ENCODE peak calls at places on chromosomes 13 and 19, in eight cellular contexts. L, J, G, V, C, Q, S and P are unnamed samples.
A peak's percentile ranks its signal among the peaks of the same experiment; 100 is the strongest.

GRCh38 chr13:48138270-48138669 is 43.4 kb upstream of the MED4 start:
- DNase-seq in V (no peak), G (no peak), J (no peak), S (no peak), L (no peak), C (no peak), Q (no peak), P (no peak)

GRCh38 chr19:7850429-7850819 is 20.4 kb downstream of the EVI5L start:
- DNase-seq in V (no peak), S (no peak), J (no peak), L (no peak), C (no peak), G (peak; percentile 53), Q (no peak), P (no peak)

GRCh38 chr19:35959040-35959967 is 23.1 kb downstream of the LRFN3 start:
- DNase-seq in J (no peak), C (peak; percentile 60), G (no peak), Q (no peak), L (no peak), V (no peak), S (peak; percentile 51), P (peak; percentile 27)

GRCh38 chr19:10523135-10523636 is 5.9 kb upstream of the S1PR5 start:
- DNase-seq in L (no peak), Q (no peak), C (no peak), V (no peak), J (no peak), G (no peak), S (no peak), P (no peak)

GRCh38 chr13:51330741-51331140 is 8.8 kb upstream of the SERPINE3 start:
- DNase-seq in J (peak; percentile 87), S (no peak), V (no peak), L (peak; percentile 73), Q (peak; percentile 40), C (no peak), G (no peak), P (no peak)

GRCh38 chr13:106612688-106613087 is 44.8 kb upstream of the ARGLU1 start:
- DNase-seq in V (peak; percentile 68), Q (no peak), L (peak; percentile 88), S (peak; percentile 66), J (peak; percentile 11), C (no peak), G (peak; percentile 78), P (no peak)

GRCh38 chr13:66520511-66521390 is 709.4 kb downstream of the PCDH9 start:
- DNase-seq in Q (no peak), S (no peak), C (no peak), V (no peak), J (no peak), G (no peak), L (no peak), P (no peak)

GRCh38 chr13:43325636-43326035 is 302.2 kb downstream of the DNAJC15 start:
- DNase-seq in L (no peak), C (no peak), G (no peak), Q (no peak), J (no peak), V (no peak), S (no peak), P (no peak)

GRCh38 chr19:47497073-47497766 is 13.2 kb upstream of the KPTN start:
- DNase-seq in S (no peak), C (no peak), G (no peak), V (peak; percentile 89), J (no peak), Q (no peak), L (no peak), P (no peak)

GRCh38 chr13:43397110-43397509 is 373.7 kb downstream of the DNAJC15 start:
- DNase-seq in S (no peak), G (no peak), Q (peak; percentile 11), J (no peak), V (no peak), C (no peak), L (peak; percentile 9), P (no peak)

GRCh38 chr13:51629711-51630575 is 45.7 kb downstream of the WDFY2 start:
- DNase-seq in Q (no peak), L (no peak), J (no peak), S (no peak), C (no peak), G (no peak), V (no peak), P (no peak)

GRCh38 chr13:57018915-57019314 is 121.8 kb upstream of the PRR20A start:
- DNase-seq in L (no peak), C (no peak), G (no peak), Q (no peak), J (no peak), S (no peak), V (no peak), P (no peak)

GRCh38 chr13:45325806-45326205 is 15.2 kb downstream of the TPT1 start:
- DNase-seq in Q (no peak), J (peak; percentile 64), V (peak; percentile 86), G (no peak), L (peak; percentile 84), S (peak; percentile 65), C (no peak), P (no peak)

GRCh38 chr13:110416131-110416584 is 109.1 kb downstream of the COL4A2 start:
- DNase-seq in Q (no peak), L (peak; percentile 50), C (no peak), S (no peak), J (no peak), G (no peak), V (peak; percentile 59), P (no peak)

GRCh38 chr13:97600438-97601080 is 166.6 kb downstream of the RAP2A start:
- DNase-seq in V (no peak), Q (peak; percentile 33), L (peak; percentile 90), J (peak; percentile 55), S (no peak), G (no peak), C (no peak), P (no peak)

GRCh38 chr19:23395041-23395721 is at the start of gene ZNF91:
- DNase-seq in V (peak; percentile 98), S (peak; percentile 94), J (peak; percentile 98), G (peak; percentile 90), L (peak; percentile 97), Q (peak; percentile 93), C (peak; percentile 76), P (peak; percentile 95)

GRCh38 chr19:47618771-47619170 is 9.8 kb downstream of the BICRA start:
- DNase-seq in C (no peak), S (peak; percentile 83), V (peak; percentile 91), Q (no peak), J (no peak), L (peak; percentile 42), G (peak; percentile 56), P (no peak)

GRCh38 chr13:108919036-108919907 is 289.9 kb downstream of the MYO16 start:
- DNase-seq in C (no peak), Q (no peak), J (no peak), V (no peak), G (no peak), L (no peak), S (no peak), P (no peak)

DNA sequence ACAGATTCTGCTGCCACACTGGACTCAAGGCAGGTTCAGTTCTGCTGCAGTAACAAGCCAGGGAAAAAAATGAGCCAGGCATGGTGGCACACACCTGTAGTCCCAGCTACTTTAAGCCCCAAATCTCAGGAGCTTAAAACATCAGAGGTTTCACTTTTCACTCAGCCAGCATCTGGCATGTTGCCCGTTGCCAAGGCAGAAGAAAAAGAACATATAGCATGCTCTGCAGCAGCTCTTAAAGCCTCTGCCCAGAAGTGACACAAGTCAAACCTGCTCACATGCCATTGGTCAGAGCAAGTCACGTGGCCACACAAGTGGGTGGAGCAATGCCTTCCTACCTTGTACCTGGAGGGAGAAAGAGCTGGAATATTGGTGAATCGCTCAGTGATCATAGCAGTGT is 14.7 kb upstream of the ADGRE5 start:
- DNase-seq in S (peak; percentile 58), J (peak; percentile 52), C (peak; percentile 84), Q (peak; percentile 49), L (peak; percentile 82), G (no peak), V (peak; percentile 44), P (peak; percentile 56)
- H3K4me3 ChIP-seq in S (no peak overlapping the region), J (no peak overlapping the region), C (no peak overlapping the region), Q (no peak overlapping the region), L (no peak overlapping the region), G (no peak overlapping the region), V (no peak overlapping the region), P (no peak overlapping the region)

DNA sequence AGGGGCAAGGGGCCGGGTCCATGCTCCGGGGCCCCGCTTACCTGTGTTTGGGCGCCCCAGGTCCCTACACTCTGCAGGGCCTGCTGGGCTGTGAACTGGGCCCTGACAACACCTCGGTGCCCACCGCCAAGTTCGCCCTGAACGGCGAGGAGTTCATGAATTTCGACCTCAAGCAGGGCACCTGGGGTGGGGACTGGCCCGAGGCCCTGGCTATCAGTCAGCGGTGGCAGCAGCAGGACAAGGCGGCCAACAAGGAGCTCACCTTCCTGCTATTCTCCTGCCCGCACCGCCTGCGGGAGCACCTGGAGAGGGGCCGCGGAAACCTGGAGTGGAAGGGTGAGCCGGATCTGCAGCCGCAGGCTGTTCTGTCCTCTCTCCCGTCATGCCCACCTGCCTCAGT is 1.7 kb downstream of the FCGRT start:
- DNase-seq in J (no peak), G (peak; percentile 33), S (no peak), V (no peak), L (no peak), C (no peak), Q (no peak), P (no peak)
- H3K4me3 ChIP-seq in J (no peak overlapping the region), G (peak overlapping the region; percentile 67), S (peak overlapping the region; percentile 90), V (peak overlapping the region; percentile 86), L (no peak overlapping the region), C (peak overlapping the region; percentile 66), Q (peak overlapping the region; percentile 78), P (no peak overlapping the region)

DNA sequence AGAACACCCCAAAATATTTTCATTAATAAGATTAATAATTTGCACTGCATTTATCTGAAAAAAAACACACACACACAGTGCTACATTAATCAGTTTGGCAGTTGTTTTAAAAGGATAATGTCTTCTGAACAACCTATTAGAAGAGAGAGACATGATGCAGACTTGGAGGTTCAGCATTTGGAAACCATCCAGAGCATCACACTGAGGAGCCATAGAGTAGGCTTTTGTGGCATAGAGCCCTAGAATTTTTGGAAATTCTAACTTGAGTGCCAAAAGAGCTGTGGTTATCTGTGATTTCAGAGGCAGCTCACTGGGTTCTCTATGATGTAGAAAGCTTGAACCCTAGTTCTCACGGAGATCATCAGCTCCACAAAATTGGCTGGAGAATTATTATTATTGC is 90.2 kb downstream of the RFC3 start:
- DNase-seq in G (no peak), Q (no peak), V (no peak), J (no peak), S (no peak), L (no peak), C (no peak), P (no peak)
- H3K4me3 ChIP-seq in G (no peak overlapping the region), Q (no peak overlapping the region), V (no peak overlapping the region), J (no peak overlapping the region), S (no peak overlapping the region), L (no peak overlapping the region), C (no peak overlapping the region), P (no peak overlapping the region)

GRCh38 chr13:36130542-36131214 is 504 bp downstream of the DCLK1 start:
- DNase-seq in S (peak; percentile 30), G (peak; percentile 31), L (peak; percentile 33), C (no peak), J (no peak), V (peak; percentile 15), Q (no peak), P (peak; percentile 69)
- H3K4me3 ChIP-seq in S (peak overlapping the region; percentile 69), G (peak overlapping the region; percentile 40), L (peak overlapping the region; percentile 32), C (no peak overlapping the region), J (no peak overlapping the region), V (peak overlapping the region; percentile 48), Q (peak overlapping the region; percentile 71), P (peak overlapping the region; percentile 48)